ENCODE peak calls at places on chromosome 10, in six cellular contexts. T is astrocyte of the spinal cord, Q is cardiac muscle cell, G is NB4, Y is hepatocyte, H is IMR-90. B is an unnamed sample.

GRCh38 chr10:69451209-69451783 is at the start of gene TSPAN15:
- DNase-seq in Y (peak), G (peak), T (peak), H (peak), Q (peak), B (peak)

GRCh38 chr10:784759-785538 is 95.5 kb upstream of the DIP2C start:
- DNase-seq in Q (peak), Y (peak), T (peak), G (peak), H (peak), B (peak)

GRCh38 chr10:95697429-95697828 is 3.7 kb upstream of the TCTN3 start:
- DNase-seq in T (no peak), H (no peak), Q (no peak), G (no peak), Y (no peak), B (no peak)

GRCh38 chr10:1724921-1725320 is 12.4 kb downstream of the ADARB2 start:
- DNase-seq in Y (no peak), T (no peak), H (no peak), Q (no peak), G (no peak), B (no peak)

GRCh38 chr10:71278691-71279588 is 40.1 kb upstream of the SLC29A3 start:
- DNase-seq in H (no peak), Q (no peak), G (no peak), T (no peak), Y (no peak), B (no peak)

GRCh38 chr10:219731-220472 is 84.6 kb downstream of the ZMYND11 start:
- DNase-seq in G (no peak), Y (no peak), H (no peak), T (no peak), Q (no peak), B (peak)

GRCh38 chr10:126902157-126902556 is 3.1 kb upstream of the DOCK1 start:
- DNase-seq in G (no peak), T (peak), Y (peak), H (peak), Q (peak), B (peak)

GRCh38 chr10:75191821-75192568 is 18.6 kb upstream of the VDAC2 start:
- DNase-seq in H (peak), Q (peak), T (peak), Y (peak), G (peak), B (peak)

GRCh38 chr10:68869623-68870022 is 31.5 kb upstream of the DDX50 start:
- DNase-seq in G (no peak), Q (peak), H (no peak), T (no peak), Y (no peak), B (peak)

GRCh38 chr10:275680-276079 is 140.4 kb downstream of the ZMYND11 start:
- DNase-seq in T (no peak), G (no peak), H (no peak), Y (no peak), Q (no peak), B (no peak)

GRCh38 chr10:7704360-7704759 is 1.2 kb downstream of the ITIH2 start:
- DNase-seq in Q (no peak), G (no peak), Y (no peak), H (no peak), T (no peak), B (no peak)

GRCh38 chr10:120406380-120406779 is 50.6 kb upstream of the PLPP4 start:
- DNase-seq in Y (peak), T (no peak), Q (no peak), H (no peak), G (no peak), B (no peak)

GRCh38 chr10:109914966-109915365 is 8.3 kb downstream of the XPNPEP1 start:
- DNase-seq in Y (peak), T (peak), Q (peak), G (peak), H (peak), B (peak)

GRCh38 chr10:94315975-94316464 is 46.7 kb downstream of the NOC3L start:
- DNase-seq in H (peak), Y (peak), T (peak), Q (peak), G (no peak), B (peak)

GRCh38 chr10:86331861-86332260 is 34.7 kb downstream of the GRID1 start:
- DNase-seq in Q (no peak), Y (no peak), H (no peak), G (no peak), T (no peak), B (no peak)

GRCh38 chr10:43292745-43293676 is 26.1 kb upstream of the RASGEF1A start:
- DNase-seq in T (peak), Q (peak), G (peak), Y (peak), H (peak), B (peak)
- H3K4me3 ChIP-seq in T (no peak), Q (no peak), G (no peak), Y (no peak), H (no peak), B (no peak)

GRCh38 chr10:57864789-57865676 is 402.7 kb downstream of the IPMK start:
- DNase-seq in Y (peak), T (no peak), H (no peak), Q (no peak), G (no peak), B (no peak)
- TF ChIP-seq CTCF in Y (no peak), T (no peak), H (no peak), Q (no peak), G (no peak), B (no peak)

GRCh38 chr10:105974803-105975456 is 1189.6 kb downstream of the SORCS1 start:
- DNase-seq in Q (peak), G (peak), Y (peak), H (peak), T (peak), B (peak)
- H3K4me3 ChIP-seq in Q (no peak), G (no peak), Y (peak), H (no peak), T (peak), B (peak)

DNA sequence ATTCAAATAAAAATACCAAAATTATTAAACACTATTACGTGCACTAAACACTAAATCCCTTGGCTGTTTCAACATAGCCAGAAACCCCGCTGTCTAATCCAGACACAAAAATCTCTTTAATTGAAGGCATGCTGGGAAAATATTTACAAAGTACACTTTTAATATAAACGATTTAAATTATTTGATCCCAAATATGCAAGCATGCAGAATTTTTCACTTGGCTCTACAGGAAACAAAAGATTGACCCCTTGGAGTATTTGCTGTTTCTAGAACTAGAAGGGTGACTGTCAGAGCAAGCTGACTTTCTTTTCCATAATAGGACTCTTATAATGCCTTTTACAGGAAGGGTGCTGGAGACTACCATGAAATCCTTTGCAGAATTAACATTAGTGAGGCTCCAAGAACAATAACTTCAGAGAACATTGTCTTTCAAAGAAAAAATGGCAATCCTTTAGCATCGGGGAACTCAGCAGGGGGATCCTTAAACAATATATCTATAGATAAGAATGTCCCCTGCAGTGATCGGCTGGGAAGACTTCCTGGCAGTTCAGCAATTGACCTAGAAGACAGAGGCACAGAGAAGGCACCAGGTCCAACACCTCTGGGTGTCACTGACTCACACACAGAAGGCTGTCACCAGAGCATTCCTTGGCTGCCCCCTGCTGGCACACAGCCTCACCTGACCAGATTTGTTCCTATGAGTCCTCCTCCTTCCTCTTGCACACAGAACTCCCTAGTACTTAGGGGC is 55.8 kb upstream of the MRLN start:
- DNase-seq in Y (peak), Q (peak), T (peak), H (peak), G (peak), B (peak)
- TF ChIP-seq CTCF in Y (peak), Q (peak), T (peak), H (peak), G (peak), B (peak)

DNA sequence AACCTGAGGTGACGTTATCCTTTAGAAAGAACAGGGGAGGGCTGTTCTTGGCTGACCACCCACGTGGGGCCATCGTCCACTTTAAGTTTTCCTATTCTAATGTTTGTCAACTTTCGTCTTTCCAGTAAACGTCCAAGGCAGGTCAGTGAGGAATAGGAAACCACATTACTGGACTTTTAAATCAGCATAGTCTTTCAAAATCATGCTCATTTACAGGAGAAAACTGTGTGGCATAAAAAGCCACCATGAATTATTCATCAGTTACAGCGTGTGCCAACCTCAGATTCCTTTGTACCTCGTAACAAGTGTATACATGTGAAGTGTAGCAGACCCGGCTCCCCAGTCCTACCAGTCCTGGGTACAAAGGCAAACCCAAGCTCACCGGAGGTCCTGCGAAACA is 25.1 kb upstream of the ABLIM1 start:
- DNase-seq in G (no peak), H (no peak), T (no peak), Q (no peak), Y (no peak), B (no peak)
- H3K4me3 ChIP-seq in G (no peak), H (no peak), T (no peak), Q (no peak), Y (no peak), B (no peak)

B was measured in fibroblast of villous mesenchyme.